ENCODE peak calls at places on chromosomes 5 and 9, in five cellular contexts. One of them, this sample, is unnamed.
A peak's percentile ranks its signal among the peaks of the same experiment; 100 is the strongest.

GRCh38 chr5:132640613-132641012 is 17.4 kb upstream of the IL13 start:
- DNase-seq in heart right ventricle: no peak
- DNase-seq in SHP77: no peak
- DNase-seq in tibial artery: no peak
- DNase-seq in iPS DF 6.9: no peak
- DNase-seq in this sample: no peak

GRCh38 chr9:131951155-131951554 is 128.5 kb downstream of the MED27 start:
- DNase-seq in tibial artery: no peak
- DNase-seq in SHP77: no peak
- DNase-seq in heart right ventricle: no peak
- DNase-seq in iPS DF 6.9: no peak
- DNase-seq in this sample: no peak

GRCh38 chr5:164637931-164638521 is 1132.6 kb downstream of the MAT2B start:
- DNase-seq in SHP77: no peak
- DNase-seq in tibial artery: no peak
- DNase-seq in heart right ventricle: no peak
- DNase-seq in iPS DF 6.9: no peak
- DNase-seq in this sample: no peak

GRCh38 chr5:14110680-14111079 is 32.5 kb upstream of the TRIO start:
- DNase-seq in tibial artery: no peak
- DNase-seq in SHP77: no peak
- DNase-seq in iPS DF 6.9: no peak
- DNase-seq in heart right ventricle: no peak
- DNase-seq in this sample: no peak

GRCh38 chr5:160071521-160072299 is 47.5 kb downstream of the PWWP2A start:
- DNase-seq in tibial artery: no peak
- DNase-seq in heart right ventricle: peak; percentile 16
- DNase-seq in iPS DF 6.9: no peak
- DNase-seq in SHP77: no peak
- DNase-seq in this sample: no peak

GRCh38 chr5:176743136-176743827 is 67.1 kb upstream of the UNC5A start:
- DNase-seq in SHP77: no peak
- DNase-seq in tibial artery: no peak
- DNase-seq in iPS DF 6.9: no peak
- DNase-seq in heart right ventricle: no peak
- DNase-seq in this sample: no peak

GRCh38 chr9:138120511-138121437 is 243.2 kb downstream of the CACNA1B start:
- DNase-seq in heart right ventricle: no peak
- DNase-seq in tibial artery: no peak
- DNase-seq in iPS DF 6.9: no peak
- DNase-seq in SHP77: no peak
- DNase-seq in this sample: no peak

GRCh38 chr5:33781286-33781685 is 110.5 kb downstream of the ADAMTS12 start:
- DNase-seq in tibial artery: no peak
- DNase-seq in SHP77: no peak
- DNase-seq in iPS DF 6.9: no peak
- DNase-seq in heart right ventricle: no peak
- DNase-seq in this sample: no peak

GRCh38 chr5:78964889-78965288 is 20.2 kb downstream of the ARSB start:
- DNase-seq in heart right ventricle: peak; percentile 41
- DNase-seq in iPS DF 6.9: no peak
- DNase-seq in tibial artery: no peak
- DNase-seq in SHP77: peak; percentile 60
- DNase-seq in this sample: no peak

GRCh38 chr9:125066839-125067619 is 76.3 kb downstream of the SCAI start:
- DNase-seq in heart right ventricle: no peak
- DNase-seq in SHP77: no peak
- DNase-seq in tibial artery: no peak
- DNase-seq in iPS DF 6.9: no peak
- DNase-seq in this sample: no peak

GRCh38 chr5:55665065-55665464 is 47.1 kb downstream of the SLC38A9 start:
- DNase-seq in SHP77: no peak
- DNase-seq in iPS DF 6.9: no peak
- DNase-seq in tibial artery: peak; percentile 64
- DNase-seq in heart right ventricle: no peak
- DNase-seq in this sample: no peak

GRCh38 chr5:92222449-92222848 is 839.3 kb upstream of the ARRDC3 start:
- DNase-seq in iPS DF 6.9: no peak
- DNase-seq in heart right ventricle: no peak
- DNase-seq in tibial artery: no peak
- DNase-seq in SHP77: peak; percentile 1
- DNase-seq in this sample: no peak

GRCh38 chr9:94079236-94079635 is 5.0 kb upstream of the PTPDC1 start:
- DNase-seq in SHP77: no peak
- DNase-seq in iPS DF 6.9: no peak
- DNase-seq in tibial artery: no peak
- DNase-seq in heart right ventricle: no peak
- DNase-seq in this sample: no peak

GRCh38 chr5:170542691-170543275 is 39.0 kb downstream of the KCNIP1 start:
- DNase-seq in iPS DF 6.9: no peak
- DNase-seq in heart right ventricle: no peak
- DNase-seq in tibial artery: no peak
- DNase-seq in SHP77: no peak
- DNase-seq in this sample: no peak

GRCh38 chr9:105969672-105970071 is 275.3 kb downstream of the TMEM38B start:
- DNase-seq in iPS DF 6.9: no peak
- DNase-seq in heart right ventricle: no peak
- DNase-seq in SHP77: no peak
- DNase-seq in tibial artery: no peak
- DNase-seq in this sample: no peak

GRCh38 chr5:149618581-149619248 is 37.4 kb downstream of the ARHGEF37 start:
- DNase-seq in tibial artery: no peak
- DNase-seq in iPS DF 6.9: no peak
- DNase-seq in heart right ventricle: peak; percentile 57
- DNase-seq in SHP77: peak; percentile 54
- DNase-seq in this sample: no peak

GRCh38 chr5:138975098-138975847 is 100.1 kb upstream of the LRRTM2 start:
- DNase-seq in SHP77: peak; percentile 91
- DNase-seq in tibial artery: peak; percentile 51
- DNase-seq in iPS DF 6.9: no peak
- DNase-seq in heart right ventricle: peak; percentile 73
- DNase-seq in this sample: no peak

GRCh38 chr9:14320272-14321245 is 6.6 kb upstream of the NFIB start:
- DNase-seq in SHP77: peak; percentile 18
- DNase-seq in iPS DF 6.9: no peak
- DNase-seq in heart right ventricle: no peak
- DNase-seq in tibial artery: no peak
- DNase-seq in this sample: no peak

GRCh38 chr9:130417602-130418001 is 27.2 kb upstream of the ASS1 start:
- DNase-seq in SHP77: peak; percentile 25
- DNase-seq in heart right ventricle: no peak
- DNase-seq in tibial artery: no peak
- DNase-seq in iPS DF 6.9: no peak
- DNase-seq in this sample: no peak

GRCh38 chr5:80259511-80260200 is 3.8 kb upstream of the SERINC5 start:
- DNase-seq in heart right ventricle: no peak
- DNase-seq in SHP77: no peak
- DNase-seq in iPS DF 6.9: no peak
- DNase-seq in tibial artery: no peak
- DNase-seq in this sample: no peak

GRCh38 chr5:73435640-73436534 is 12.7 kb downstream of the FOXD1 start:
- DNase-seq in SHP77: no peak
- DNase-seq in tibial artery: no peak
- DNase-seq in iPS DF 6.9: no peak
- DNase-seq in heart right ventricle: no peak
- DNase-seq in this sample: no peak

GRCh38 chr5:10652151-10652550 is 88.3 kb downstream of the ANKRD33B start:
- DNase-seq in heart right ventricle: no peak
- DNase-seq in tibial artery: no peak
- DNase-seq in iPS DF 6.9: no peak
- DNase-seq in SHP77: no peak
- DNase-seq in this sample: no peak